ENCODE peak calls at places on chromosomes 5 and 9, in six cellular contexts. One of them, this sample, is unnamed.

GRCh38 chr5:64612349-64612961 is 77.8 kb upstream of the SHISAL2B start:
- DNase-seq in GM12865: peak; percentile 63
- DNase-seq in ELR: peak; percentile 62
- DNase-seq in naive thymus-derived CD4-positive, alpha-beta T cell: no peak
- DNase-seq in substantia nigra: no peak
- DNase-seq in naive thymus-derived CD8-positive, alpha-beta T cell: no peak
- DNase-seq in this sample: peak; percentile 73

GRCh38 chr9:105038057-105038456 is 110.1 kb upstream of the ABCA1 start:
- DNase-seq in GM12865: no peak
- DNase-seq in ELR: no peak
- DNase-seq in naive thymus-derived CD4-positive, alpha-beta T cell: no peak
- DNase-seq in substantia nigra: no peak
- DNase-seq in naive thymus-derived CD8-positive, alpha-beta T cell: no peak
- DNase-seq in this sample: no peak

GRCh38 chr5:43063731-43064171 is 23.6 kb upstream of the ANXA2R start:
- DNase-seq in GM12865: no peak
- DNase-seq in ELR: peak; percentile 42
- DNase-seq in naive thymus-derived CD4-positive, alpha-beta T cell: no peak
- DNase-seq in substantia nigra: no peak
- DNase-seq in naive thymus-derived CD8-positive, alpha-beta T cell: no peak
- DNase-seq in this sample: no peak

GRCh38 chr9:80954521-80954920 is 734.8 kb downstream of the TLE1 start:
- DNase-seq in GM12865: no peak
- DNase-seq in ELR: no peak
- DNase-seq in naive thymus-derived CD4-positive, alpha-beta T cell: no peak
- DNase-seq in substantia nigra: no peak
- DNase-seq in naive thymus-derived CD8-positive, alpha-beta T cell: no peak
- DNase-seq in this sample: no peak

GRCh38 chr5:96117863-96118651 is 156.4 kb upstream of the ELL2 start:
- DNase-seq in GM12865: no peak
- DNase-seq in ELR: peak; percentile 71
- DNase-seq in naive thymus-derived CD4-positive, alpha-beta T cell: no peak
- DNase-seq in substantia nigra: no peak
- DNase-seq in naive thymus-derived CD8-positive, alpha-beta T cell: no peak
- DNase-seq in this sample: peak; percentile 50

GRCh38 chr9:129138476-129139232 is 27.4 kb downstream of the PTPA start:
- DNase-seq in GM12865: no peak
- DNase-seq in ELR: peak; percentile 58
- DNase-seq in naive thymus-derived CD4-positive, alpha-beta T cell: no peak
- DNase-seq in substantia nigra: no peak
- DNase-seq in naive thymus-derived CD8-positive, alpha-beta T cell: no peak
- DNase-seq in this sample: peak; percentile 82

GRCh38 chr5:38719916-38720315 is 125.9 kb upstream of the OSMR start:
- DNase-seq in GM12865: no peak
- DNase-seq in ELR: peak; percentile 90
- DNase-seq in naive thymus-derived CD4-positive, alpha-beta T cell: no peak
- DNase-seq in substantia nigra: no peak
- DNase-seq in naive thymus-derived CD8-positive, alpha-beta T cell: no peak
- DNase-seq in this sample: peak; percentile 80

GRCh38 chr9:126116351-126117157 is 210.1 kb upstream of the MVB12B start:
- DNase-seq in GM12865: no peak
- DNase-seq in ELR: no peak
- DNase-seq in naive thymus-derived CD4-positive, alpha-beta T cell: no peak
- DNase-seq in substantia nigra: no peak
- DNase-seq in naive thymus-derived CD8-positive, alpha-beta T cell: no peak
- DNase-seq in this sample: peak; percentile 4

GRCh38 chr9:126438757-126439401 is 112.2 kb downstream of the MVB12B start:
- DNase-seq in GM12865: no peak
- DNase-seq in ELR: no peak
- DNase-seq in naive thymus-derived CD4-positive, alpha-beta T cell: no peak
- DNase-seq in substantia nigra: no peak
- DNase-seq in naive thymus-derived CD8-positive, alpha-beta T cell: no peak
- DNase-seq in this sample: no peak